ENCODE peak calls at places on chromosomes 13 and 19, in five cellular contexts. G is hepatocyte, M is GM23338, I is endothelial cell of umbilical vein, L is neural progenitor cell. H is an unnamed sample.

GRCh38 chr19:57559008-57559403 is 657 bp downstream of the ZNF550 start:
- DNase-seq in G (peak), M (peak), I (peak), L (peak), H (peak)

GRCh38 chr13:48853381-48854102 is 122.2 kb upstream of the FNDC3A start:
- DNase-seq in G (no peak), M (no peak), I (peak), L (no peak), H (no peak)

GRCh38 chr13:101157261-101157660 is 259.0 kb downstream of the NALCN start:
- DNase-seq in G (no peak), M (peak), I (no peak), L (peak), H (peak)

GRCh38 chr13:37068962-37069361 is 9.5 kb upstream of the SUPT20H start:
- DNase-seq in G (no peak), M (no peak), I (peak), L (no peak), H (no peak)

GRCh38 chr13:36212789-36213188 is 1.6 kb downstream of the SOHLH2 start:
- DNase-seq in G (no peak), M (no peak), I (no peak), L (peak), H (no peak)

GRCh38 chr13:108176685-108177274 is 38.6 kb downstream of the LIG4 start:
- DNase-seq in G (peak), M (peak), I (peak), L (peak), H (peak)

GRCh38 chr19:50377051-50377441 is 789 bp downstream of the NR1H2 start:
- DNase-seq in G (no peak), M (peak), I (peak), L (no peak), H (no peak)

GRCh38 chr13:95644611-95645052 is at the start of gene DZIP1:
- DNase-seq in G (peak), M (peak), I (peak), L (peak), H (peak)

GRCh38 chr19:10044390-10044789 is 31.1 kb downstream of the RDH8 start:
- DNase-seq in G (no peak), M (no peak), I (peak), L (no peak), H (no peak)

GRCh38 chr19:15998166-15998565 is 49.4 kb downstream of the OR10H4 start:
- DNase-seq in G (no peak), M (no peak), I (no peak), L (no peak), H (no peak)

GRCh38 chr13:79654520-79654919 is 173.6 kb downstream of the NDFIP2 start:
- DNase-seq in G (no peak), M (no peak), I (no peak), L (no peak), H (peak)

GRCh38 chr19:33177417-33177976 is 16.6 kb upstream of the LRP3 start:
- DNase-seq in G (peak), M (peak), I (no peak), L (peak), H (no peak)

GRCh38 chr13:36858285-36858684 is 39.3 kb downstream of the RFXAP start:
- DNase-seq in G (peak), M (peak), I (peak), L (peak), H (peak)

GRCh38 chr19:18733196-18733647 is 49.7 kb downstream of the CRTC1 start:
- DNase-seq in G (peak), M (no peak), I (no peak), L (no peak), H (no peak)

GRCh38 chr19:17455711-17456123 is 5.0 kb downstream of the NXNL1 start:
- DNase-seq in G (no peak), M (peak), I (no peak), L (peak), H (no peak)

GRCh38 chr19:45020071-45020470 is 18.8 kb upstream of the CLASRP start:
- DNase-seq in G (no peak), M (no peak), I (no peak), L (no peak), H (no peak)

GRCh38 chr13:102405499-102406079 is 3.7 kb upstream of the FGF14 start:
- DNase-seq in G (peak), M (peak), I (no peak), L (peak), H (peak)

GRCh38 chr19:29502581-29502850 is 23.3 kb upstream of the VSTM2B start:
- DNase-seq in G (no peak), M (no peak), I (no peak), L (no peak), H (no peak)

GRCh38 chr19:32859591-32859990 is 10.0 kb downstream of the SLC7A9 start:
- DNase-seq in G (no peak), M (no peak), I (no peak), L (no peak), H (no peak)

GRCh38 chr19:53086949-53087348 is 16.3 kb downstream of the ZNF160 start:
- DNase-seq in G (no peak), M (no peak), I (peak), L (no peak), H (no peak)

GRCh38 chr19:55113570-55114039 is 3.8 kb downstream of the PPP1R12C start:
- DNase-seq in G (peak), M (peak), I (peak), L (peak), H (peak)

GRCh38 chr19:739998-740715 is 10.8 kb upstream of the MISP start:
- DNase-seq in G (no peak), M (no peak), I (no peak), L (no peak), H (no peak)

GRCh38 chr19:48565090-48565489 is 13.1 kb downstream of the SULT2B1 start:
- DNase-seq in G (peak), M (no peak), I (no peak), L (no peak), H (no peak)

GRCh38 chr19:1875646-1876493 is 9.4 kb downstream of the ABHD17A start:
- DNase-seq in G (peak), M (peak), I (peak), L (peak), H (peak)

GRCh38 chr19:17519967-17520366 is 8.5 kb downstream of the PGLS start:
- DNase-seq in G (no peak), M (no peak), I (no peak), L (no peak), H (no peak)

GRCh38 chr19:35911790-35912189 is 3.7 kb upstream of the TYROBP start:
- DNase-seq in G (no peak), M (no peak), I (no peak), L (no peak), H (peak)

GRCh38 chr19:50300814-50301606 is 28.2 kb downstream of the KCNC3 start:
- DNase-seq in G (no peak), M (no peak), I (peak), L (no peak), H (peak)

GRCh38 chr13:107969551-107969950 is 245.8 kb downstream of the LIG4 start:
- DNase-seq in G (no peak), M (no peak), I (no peak), L (no peak), H (no peak)

GRCh38 chr13:37476874-37477273 is 121.7 kb downstream of the POSTN start:
- DNase-seq in G (no peak), M (no peak), I (no peak), L (peak), H (peak)

GRCh38 chr13:56615572-56615971 is 525.1 kb upstream of the PRR20A start:
- DNase-seq in G (no peak), M (no peak), I (no peak), L (no peak), H (no peak)

GRCh38 chr19:46466536-46467199 is 4.7 kb downstream of the PNMA8A start:
- DNase-seq in G (no peak), M (no peak), I (no peak), L (no peak), H (peak)

GRCh38 chr13:64529874-64530485 is 2700.2 kb downstream of the PCDH9 start:
- DNase-seq in G (peak), M (peak), I (no peak), L (peak), H (no peak)

GRCh38 chr19:35249146-35249847 is 495 bp downstream of the LSR start:
- DNase-seq in G (peak), M (no peak), I (no peak), L (peak), H (peak)

GRCh38 chr13:94640676-94641075 is 39.0 kb downstream of the GPR180 start:
- DNase-seq in G (no peak), M (no peak), I (peak), L (no peak), H (peak)

GRCh38 chr19:41657157-41657556 is 30.3 kb upstream of the CEACAM4 start:
- DNase-seq in G (no peak), M (peak), I (no peak), L (no peak), H (no peak)

GRCh38 chr13:46178821-46179220 is 3.2 kb downstream of the LCP1 start:
- DNase-seq in G (no peak), M (no peak), I (no peak), L (no peak), H (no peak)

GRCh38 chr13:70391678-70392077 is 283.4 kb upstream of the KLHL1 start:
- DNase-seq in G (peak), M (peak), I (no peak), L (no peak), H (no peak)

GRCh38 chr13:50762969-50763568 is 80.4 kb downstream of the DLEU7 start:
- DNase-seq in G (no peak), M (no peak), I (no peak), L (peak), H (no peak)
- TF ChIP-seq CTCF in G (no peak), M (no peak), I (no peak), L (no peak), H (no peak)

DNA sequence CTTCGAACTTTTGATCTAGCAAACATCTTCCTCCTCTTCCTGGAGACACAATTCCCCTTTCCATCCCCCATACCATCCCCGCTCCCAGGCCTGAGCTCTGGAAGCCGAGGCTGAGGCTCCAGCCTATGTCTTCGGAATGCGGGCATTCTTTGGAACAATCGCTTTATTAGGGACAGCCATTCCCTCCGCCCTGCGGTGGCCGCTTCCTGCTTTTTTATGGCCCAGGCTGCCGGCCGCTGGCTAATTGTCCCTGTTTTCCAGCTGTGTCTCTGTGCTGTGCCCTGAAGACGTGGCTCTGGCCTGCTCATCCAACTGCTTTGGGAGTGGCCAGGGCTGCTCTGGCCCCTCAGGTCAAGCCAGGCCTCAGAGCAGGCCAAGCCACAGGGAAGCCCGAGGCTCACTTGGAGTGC is 2.1 kb upstream of the CDX2 start:
- DNase-seq in G (peak), M (peak), I (no peak), L (peak), H (no peak)
- TF ChIP-seq EZH2 in G (no peak), M (no peak), I (no peak), L (no peak), H (no peak)

GRCh38 chr13:111291908-111292307 is 28.5 kb upstream of the TEX29 start:
- DNase-seq in G (no peak), M (no peak), I (no peak), L (no peak), H (no peak)

GRCh38 chr13:111296417-111296816 is 24.0 kb upstream of the TEX29 start:
- DNase-seq in G (no peak), M (no peak), I (no peak), L (no peak), H (no peak)

GRCh38 chr13:111298214-111298975 is 22.0 kb upstream of the TEX29 start:
- DNase-seq in G (no peak), M (no peak), I (no peak), L (no peak), H (no peak)

GRCh38 chr13:111292710-111293485 is 27.5 kb upstream of the TEX29 start:
- DNase-seq in G (no peak), M (no peak), I (no peak), L (no peak), H (no peak)

DNA sequence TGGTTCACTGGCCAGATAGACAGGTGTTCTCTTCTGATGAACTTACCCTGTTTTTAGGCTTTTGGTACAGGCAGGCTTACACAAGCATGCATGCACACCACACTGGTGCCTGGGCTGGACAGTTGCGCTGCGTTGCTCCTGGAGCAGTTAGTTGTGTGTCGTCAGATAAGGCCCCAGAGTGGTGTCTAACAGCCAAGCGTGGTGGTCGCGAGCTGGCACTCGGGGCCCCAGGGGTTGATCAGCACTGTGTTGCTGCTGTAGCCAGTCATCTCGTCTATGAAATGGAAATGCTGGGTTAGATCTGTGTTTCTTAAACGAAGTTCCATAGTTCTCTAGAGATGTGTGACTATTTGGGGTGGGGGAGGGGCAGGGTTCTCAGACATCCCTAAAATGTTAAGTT is 24.5 kb upstream of the TEX29 start:
- DNase-seq in G (no peak), M (no peak), I (no peak), L (no peak), H (no peak)
- H3K4me2 ChIP-seq in G (no peak), M (no peak), I (no peak), L (no peak), H (no peak)

GRCh38 chr13:99505814-99506269 is 4.6 kb downstream of the TM9SF2 start:
- DNase-seq in G (no peak), M (no peak), I (peak), L (no peak), H (no peak)
- TF ChIP-seq CTCF in G (peak), M (peak), I (peak), L (peak), H (peak)

DNA sequence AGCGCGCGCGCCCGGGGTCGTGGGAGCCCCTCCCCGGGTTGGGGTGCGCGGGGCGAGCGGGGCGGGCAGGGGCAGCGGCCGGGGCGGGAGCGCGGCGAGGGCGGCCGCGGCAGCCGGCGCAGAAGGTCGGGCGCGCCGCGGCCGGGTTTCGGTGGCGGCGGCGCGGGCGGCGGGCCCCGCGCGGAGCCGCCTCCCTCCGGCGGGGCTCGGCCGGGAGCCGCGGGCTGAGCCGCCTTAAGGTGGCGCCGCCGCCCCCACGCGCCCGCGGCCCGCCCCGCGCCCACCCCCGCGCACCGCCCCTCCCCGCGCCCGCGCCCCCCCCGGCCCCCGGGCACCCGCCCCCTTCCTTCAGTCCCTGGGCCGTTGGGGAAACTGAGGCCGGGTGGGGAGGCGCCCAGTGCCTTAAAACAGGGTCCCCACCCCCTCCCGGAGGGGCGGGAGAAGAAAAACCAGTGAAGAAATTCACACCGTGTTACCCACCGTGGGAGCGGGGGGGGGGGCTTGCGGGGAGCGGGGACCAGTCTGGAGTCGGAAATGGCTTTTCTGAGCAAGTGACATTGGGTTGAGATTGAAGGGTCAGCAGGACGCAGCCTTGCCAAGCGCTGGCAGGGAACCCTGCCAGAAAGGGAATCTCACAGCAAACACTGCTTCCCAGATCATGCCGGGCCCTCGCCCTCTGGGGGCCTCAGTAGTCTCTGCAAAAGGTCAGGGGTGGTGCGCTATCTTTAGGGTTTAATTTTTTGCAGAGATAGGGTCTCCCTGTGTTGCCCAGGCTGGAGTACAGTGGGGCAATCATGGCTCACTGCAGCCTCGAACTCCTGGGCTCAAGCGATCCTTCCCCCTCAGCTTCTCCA is at the start of gene TLE2:
- DNase-seq in G (peak), M (peak), I (peak), L (peak), H (no peak)
- TF ChIP-seq EZH2 in G (no peak), M (peak), I (no peak), L (no peak), H (no peak)

DNA sequence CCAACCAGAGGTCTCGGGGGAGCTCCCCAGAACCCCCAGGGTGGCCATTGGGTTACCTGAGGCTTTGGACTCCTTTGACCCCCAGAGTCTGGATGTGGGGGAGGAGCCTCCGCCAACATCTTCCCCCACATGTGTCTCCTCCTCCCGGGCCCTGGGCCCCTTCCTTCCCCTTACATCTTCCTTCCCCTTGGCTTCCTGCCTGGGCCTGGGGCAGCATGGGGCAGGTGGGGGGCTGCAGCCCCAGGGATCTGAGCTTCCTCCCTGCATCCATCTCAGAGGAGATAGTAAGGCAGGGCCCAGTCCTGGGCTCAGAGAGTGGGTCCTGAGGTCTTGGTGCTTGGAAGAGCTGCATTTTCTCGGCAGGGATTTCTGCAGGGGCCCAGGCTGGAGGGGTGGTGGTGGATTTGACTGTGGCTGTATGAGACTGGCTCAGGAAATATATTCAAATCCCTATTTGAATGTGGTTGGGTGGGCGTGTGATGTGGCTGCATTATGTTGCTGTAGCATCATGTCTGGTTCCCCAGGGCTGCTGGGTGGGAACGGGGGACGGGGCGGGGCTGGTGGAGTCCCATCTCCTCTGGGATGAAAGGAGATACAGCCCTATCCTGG is 919 bp downstream of the VAV1 start:
- DNase-seq in G (no peak), M (peak), I (no peak), L (no peak), H (no peak)
- H3K4me2 ChIP-seq in G (no peak), M (peak), I (no peak), L (no peak), H (no peak)

GRCh38 chr13:97659602-97660001 is 225.6 kb downstream of the RAP2A start:
- DNase-seq in G (peak), M (peak), I (peak), L (peak), H (no peak)
- TF ChIP-seq CTCF in G (peak), M (peak), I (peak), L (peak), H (no peak)

GRCh38 chr13:29428310-29428991 is 167.0 kb downstream of the SLC7A1 start:
- DNase-seq in G (peak), M (peak), I (no peak), L (peak), H (peak)

GRCh38 chr13:29429496-29429895 is 166.0 kb downstream of the SLC7A1 start:
- DNase-seq in G (no peak), M (no peak), I (no peak), L (no peak), H (no peak)

GRCh38 chr13:29434217-29434940 is 161.1 kb downstream of the SLC7A1 start:
- DNase-seq in G (no peak), M (no peak), I (no peak), L (no peak), H (no peak)

GRCh38 chr13:29427937-29428309 is 167.6 kb downstream of the SLC7A1 start:
- DNase-seq in G (no peak), M (no peak), I (no peak), L (no peak), H (no peak)

GRCh38 chr13:29428992-29429315 is 166.5 kb downstream of the SLC7A1 start:
- DNase-seq in G (no peak), M (no peak), I (no peak), L (no peak), H (no peak)
- TF ChIP-seq EZH2 in G (no peak), M (no peak), I (no peak), L (no peak), H (no peak)

H was measured in mammary epithelial cell.